ENCODE peak calls at places on chromosome X, in ten cellular contexts. One of them, this sample, is unnamed.

GRCh38 chrX:98077440-98077839 is 1193.7 kb downstream of the RPA4 start:
- DNase-seq in NCI-H1694 treated with DMSO at 0.1 percent for 48 hours: no peak
- DNase-seq in activated T-helper 1 cell treated with anti-CD3 and anti-CD28 coated beads, Interleukin-2, amount 50 U/mL, for 16 hours: no peak
- DNase-seq in sciatic nerve: no peak
- DNase-seq in amniotic epithelial cell: no peak
- DNase-seq in epithelial cell of proximal tubule: no peak
- DNase-seq in NCI-H2171: no peak
- DNase-seq in CD8-positive, alpha-beta memory T cell: no peak
- DNase-seq in GM20000: no peak
- DNase-seq in frontal cortex: no peak
- DNase-seq in this sample: no peak

GRCh38 chrX:109049903-109050302 is 313.5 kb upstream of the IRS4 start:
- DNase-seq in NCI-H1694 treated with DMSO at 0.1 percent for 48 hours: no peak
- DNase-seq in activated T-helper 1 cell treated with anti-CD3 and anti-CD28 coated beads, Interleukin-2, amount 50 U/mL, for 16 hours: no peak
- DNase-seq in sciatic nerve: no peak
- DNase-seq in amniotic epithelial cell: no peak
- DNase-seq in epithelial cell of proximal tubule: no peak
- DNase-seq in NCI-H2171: no peak
- DNase-seq in CD8-positive, alpha-beta memory T cell: no peak
- DNase-seq in GM20000: no peak
- DNase-seq in frontal cortex: no peak
- DNase-seq in this sample: no peak

GRCh38 chrX:8254386-8254785 is 83.3 kb upstream of the VCX2 start:
- DNase-seq in NCI-H1694 treated with DMSO at 0.1 percent for 48 hours: no peak
- DNase-seq in activated T-helper 1 cell treated with anti-CD3 and anti-CD28 coated beads, Interleukin-2, amount 50 U/mL, for 16 hours: no peak
- DNase-seq in sciatic nerve: no peak
- DNase-seq in amniotic epithelial cell: peak
- DNase-seq in epithelial cell of proximal tubule: no peak
- DNase-seq in NCI-H2171: no peak
- DNase-seq in CD8-positive, alpha-beta memory T cell: no peak
- DNase-seq in GM20000: no peak
- DNase-seq in frontal cortex: no peak
- DNase-seq in this sample: no peak

GRCh38 chrX:136691028-136691809 is 43.3 kb downstream of the CD40LG start:
- DNase-seq in NCI-H1694 treated with DMSO at 0.1 percent for 48 hours: no peak
- DNase-seq in activated T-helper 1 cell treated with anti-CD3 and anti-CD28 coated beads, Interleukin-2, amount 50 U/mL, for 16 hours: no peak
- DNase-seq in sciatic nerve: no peak
- DNase-seq in amniotic epithelial cell: peak
- DNase-seq in epithelial cell of proximal tubule: no peak
- DNase-seq in NCI-H2171: no peak
- DNase-seq in CD8-positive, alpha-beta memory T cell: no peak
- DNase-seq in GM20000: no peak
- DNase-seq in frontal cortex: no peak
- DNase-seq in this sample: no peak

GRCh38 chrX:146614693-146615524 is 194.7 kb upstream of the CXorf51B start:
- DNase-seq in NCI-H1694 treated with DMSO at 0.1 percent for 48 hours: no peak
- DNase-seq in activated T-helper 1 cell treated with anti-CD3 and anti-CD28 coated beads, Interleukin-2, amount 50 U/mL, for 16 hours: no peak
- DNase-seq in sciatic nerve: no peak
- DNase-seq in amniotic epithelial cell: no peak
- DNase-seq in epithelial cell of proximal tubule: no peak
- DNase-seq in NCI-H2171: no peak
- DNase-seq in CD8-positive, alpha-beta memory T cell: no peak
- DNase-seq in GM20000: no peak
- DNase-seq in frontal cortex: no peak
- DNase-seq in this sample: no peak

GRCh38 chrX:20029728-20030127 is 38.9 kb upstream of the BCLAF3 start:
- DNase-seq in NCI-H1694 treated with DMSO at 0.1 percent for 48 hours: no peak
- DNase-seq in activated T-helper 1 cell treated with anti-CD3 and anti-CD28 coated beads, Interleukin-2, amount 50 U/mL, for 16 hours: no peak
- DNase-seq in sciatic nerve: no peak
- DNase-seq in amniotic epithelial cell: no peak
- DNase-seq in epithelial cell of proximal tubule: peak
- DNase-seq in NCI-H2171: no peak
- DNase-seq in CD8-positive, alpha-beta memory T cell: no peak
- DNase-seq in GM20000: no peak
- DNase-seq in frontal cortex: no peak
- DNase-seq in this sample: no peak

GRCh38 chrX:20056704-20057103 is 60.0 kb downstream of the MAP7D2 start:
- DNase-seq in NCI-H1694 treated with DMSO at 0.1 percent for 48 hours: peak
- DNase-seq in activated T-helper 1 cell treated with anti-CD3 and anti-CD28 coated beads, Interleukin-2, amount 50 U/mL, for 16 hours: no peak
- DNase-seq in sciatic nerve: no peak
- DNase-seq in amniotic epithelial cell: no peak
- DNase-seq in epithelial cell of proximal tubule: no peak
- DNase-seq in NCI-H2171: peak
- DNase-seq in CD8-positive, alpha-beta memory T cell: no peak
- DNase-seq in GM20000: no peak
- DNase-seq in frontal cortex: no peak
- DNase-seq in this sample: no peak

GRCh38 chrX:10052906-10053625 is 85.9 kb downstream of the CLDN34 start:
- DNase-seq in NCI-H1694 treated with DMSO at 0.1 percent for 48 hours: no peak
- DNase-seq in activated T-helper 1 cell treated with anti-CD3 and anti-CD28 coated beads, Interleukin-2, amount 50 U/mL, for 16 hours: no peak
- DNase-seq in sciatic nerve: peak
- DNase-seq in amniotic epithelial cell: no peak
- DNase-seq in epithelial cell of proximal tubule: no peak
- DNase-seq in NCI-H2171: no peak
- DNase-seq in CD8-positive, alpha-beta memory T cell: no peak
- DNase-seq in GM20000: no peak
- DNase-seq in frontal cortex: no peak
- DNase-seq in this sample: no peak

GRCh38 chrX:71941771-71942170 is 31.1 kb downstream of the NHSL2 start:
- DNase-seq in NCI-H1694 treated with DMSO at 0.1 percent for 48 hours: no peak
- DNase-seq in activated T-helper 1 cell treated with anti-CD3 and anti-CD28 coated beads, Interleukin-2, amount 50 U/mL, for 16 hours: no peak
- DNase-seq in sciatic nerve: no peak
- DNase-seq in amniotic epithelial cell: peak
- DNase-seq in epithelial cell of proximal tubule: no peak
- DNase-seq in NCI-H2171: no peak
- DNase-seq in CD8-positive, alpha-beta memory T cell: no peak
- DNase-seq in GM20000: no peak
- DNase-seq in frontal cortex: peak
- DNase-seq in this sample: no peak

GRCh38 chrX:65607070-65607742 is 60.2 kb upstream of the MSN start:
- DNase-seq in NCI-H1694 treated with DMSO at 0.1 percent for 48 hours: no peak
- DNase-seq in activated T-helper 1 cell treated with anti-CD3 and anti-CD28 coated beads, Interleukin-2, amount 50 U/mL, for 16 hours: no peak
- DNase-seq in sciatic nerve: no peak
- DNase-seq in amniotic epithelial cell: peak
- DNase-seq in epithelial cell of proximal tubule: no peak
- DNase-seq in NCI-H2171: no peak
- DNase-seq in CD8-positive, alpha-beta memory T cell: no peak
- DNase-seq in GM20000: no peak
- DNase-seq in frontal cortex: no peak
- DNase-seq in this sample: peak

GRCh38 chrX:20412871-20413486 is 146.3 kb upstream of the RPS6KA3 start:
- DNase-seq in NCI-H1694 treated with DMSO at 0.1 percent for 48 hours: no peak
- DNase-seq in activated T-helper 1 cell treated with anti-CD3 and anti-CD28 coated beads, Interleukin-2, amount 50 U/mL, for 16 hours: peak
- DNase-seq in sciatic nerve: no peak
- DNase-seq in amniotic epithelial cell: no peak
- DNase-seq in epithelial cell of proximal tubule: no peak
- DNase-seq in NCI-H2171: no peak
- DNase-seq in CD8-positive, alpha-beta memory T cell: peak
- DNase-seq in GM20000: peak
- DNase-seq in frontal cortex: peak
- DNase-seq in this sample: peak

GRCh38 chrX:49884290-49884862 is 5.1 kb downstream of the USP27X start:
- DNase-seq in NCI-H1694 treated with DMSO at 0.1 percent for 48 hours: peak
- DNase-seq in activated T-helper 1 cell treated with anti-CD3 and anti-CD28 coated beads, Interleukin-2, amount 50 U/mL, for 16 hours: peak
- DNase-seq in sciatic nerve: peak
- DNase-seq in amniotic epithelial cell: peak
- DNase-seq in epithelial cell of proximal tubule: no peak
- DNase-seq in NCI-H2171: no peak
- DNase-seq in CD8-positive, alpha-beta memory T cell: peak
- DNase-seq in GM20000: peak
- DNase-seq in frontal cortex: peak
- DNase-seq in this sample: peak

GRCh38 chrX:79065696-79066095 is 78.8 kb upstream of the GPR174 start:
- DNase-seq in NCI-H1694 treated with DMSO at 0.1 percent for 48 hours: no peak
- DNase-seq in activated T-helper 1 cell treated with anti-CD3 and anti-CD28 coated beads, Interleukin-2, amount 50 U/mL, for 16 hours: no peak
- DNase-seq in sciatic nerve: no peak
- DNase-seq in amniotic epithelial cell: no peak
- DNase-seq in epithelial cell of proximal tubule: no peak
- DNase-seq in NCI-H2171: no peak
- DNase-seq in CD8-positive, alpha-beta memory T cell: no peak
- DNase-seq in GM20000: peak
- DNase-seq in frontal cortex: no peak
- DNase-seq in this sample: no peak

GRCh38 chrX:103063191-103063845 is 653 bp downstream of the BEX1 start:
- DNase-seq in NCI-H1694 treated with DMSO at 0.1 percent for 48 hours: peak
- DNase-seq in activated T-helper 1 cell treated with anti-CD3 and anti-CD28 coated beads, Interleukin-2, amount 50 U/mL, for 16 hours: no peak
- DNase-seq in sciatic nerve: no peak
- DNase-seq in amniotic epithelial cell: peak
- DNase-seq in epithelial cell of proximal tubule: no peak
- DNase-seq in NCI-H2171: peak
- DNase-seq in CD8-positive, alpha-beta memory T cell: no peak
- DNase-seq in GM20000: no peak
- DNase-seq in frontal cortex: no peak
- DNase-seq in this sample: no peak

GRCh38 chrX:104113237-104113965 is 1.1 kb downstream of the ZCCHC18 start:
- DNase-seq in NCI-H1694 treated with DMSO at 0.1 percent for 48 hours: peak
- DNase-seq in activated T-helper 1 cell treated with anti-CD3 and anti-CD28 coated beads, Interleukin-2, amount 50 U/mL, for 16 hours: peak
- DNase-seq in sciatic nerve: peak
- DNase-seq in amniotic epithelial cell: peak
- DNase-seq in epithelial cell of proximal tubule: no peak
- DNase-seq in NCI-H2171: peak
- DNase-seq in CD8-positive, alpha-beta memory T cell: peak
- DNase-seq in GM20000: peak
- DNase-seq in frontal cortex: no peak
- DNase-seq in this sample: peak

GRCh38 chrX:69607616-69608015 is 8.3 kb upstream of the EDA start:
- DNase-seq in NCI-H1694 treated with DMSO at 0.1 percent for 48 hours: no peak
- DNase-seq in activated T-helper 1 cell treated with anti-CD3 and anti-CD28 coated beads, Interleukin-2, amount 50 U/mL, for 16 hours: no peak
- DNase-seq in sciatic nerve: no peak
- DNase-seq in amniotic epithelial cell: no peak
- DNase-seq in epithelial cell of proximal tubule: no peak
- DNase-seq in NCI-H2171: no peak
- DNase-seq in CD8-positive, alpha-beta memory T cell: no peak
- DNase-seq in GM20000: no peak
- DNase-seq in frontal cortex: no peak
- DNase-seq in this sample: no peak

GRCh38 chrX:40646489-40647306 is 663 bp downstream of the CXorf38 start:
- DNase-seq in NCI-H1694 treated with DMSO at 0.1 percent for 48 hours: no peak
- DNase-seq in activated T-helper 1 cell treated with anti-CD3 and anti-CD28 coated beads, Interleukin-2, amount 50 U/mL, for 16 hours: no peak
- DNase-seq in sciatic nerve: peak
- DNase-seq in amniotic epithelial cell: peak
- DNase-seq in epithelial cell of proximal tubule: no peak
- DNase-seq in NCI-H2171: peak
- DNase-seq in CD8-positive, alpha-beta memory T cell: peak
- DNase-seq in GM20000: peak
- DNase-seq in frontal cortex: peak
- DNase-seq in this sample: peak

GRCh38 chrX:111095974-111096870 is at the start of gene PAK3:
- DNase-seq in NCI-H1694 treated with DMSO at 0.1 percent for 48 hours: peak
- DNase-seq in activated T-helper 1 cell treated with anti-CD3 and anti-CD28 coated beads, Interleukin-2, amount 50 U/mL, for 16 hours: no peak
- DNase-seq in sciatic nerve: peak
- DNase-seq in amniotic epithelial cell: peak
- DNase-seq in epithelial cell of proximal tubule: peak
- DNase-seq in NCI-H2171: peak
- DNase-seq in CD8-positive, alpha-beta memory T cell: peak
- DNase-seq in GM20000: no peak
- DNase-seq in frontal cortex: no peak
- DNase-seq in this sample: no peak

GRCh38 chrX:42752730-42753129 is 25.2 kb downstream of the PPP1R2C start:
- DNase-seq in NCI-H1694 treated with DMSO at 0.1 percent for 48 hours: no peak
- DNase-seq in activated T-helper 1 cell treated with anti-CD3 and anti-CD28 coated beads, Interleukin-2, amount 50 U/mL, for 16 hours: no peak
- DNase-seq in sciatic nerve: no peak
- DNase-seq in amniotic epithelial cell: no peak
- DNase-seq in epithelial cell of proximal tubule: no peak
- DNase-seq in NCI-H2171: no peak
- DNase-seq in CD8-positive, alpha-beta memory T cell: no peak
- DNase-seq in GM20000: no peak
- DNase-seq in frontal cortex: no peak
- DNase-seq in this sample: no peak

GRCh38 chrX:153499258-153499657 is 4.5 kb downstream of the BGN start:
- DNase-seq in NCI-H1694 treated with DMSO at 0.1 percent for 48 hours: no peak
- DNase-seq in activated T-helper 1 cell treated with anti-CD3 and anti-CD28 coated beads, Interleukin-2, amount 50 U/mL, for 16 hours: no peak
- DNase-seq in sciatic nerve: no peak
- DNase-seq in amniotic epithelial cell: no peak
- DNase-seq in epithelial cell of proximal tubule: no peak
- DNase-seq in NCI-H2171: no peak
- DNase-seq in CD8-positive, alpha-beta memory T cell: no peak
- DNase-seq in GM20000: no peak
- DNase-seq in frontal cortex: no peak
- DNase-seq in this sample: no peak

GRCh38 chrX:44235534-44235933 is 107.9 kb downstream of the EFHC2 start:
- DNase-seq in NCI-H1694 treated with DMSO at 0.1 percent for 48 hours: no peak
- DNase-seq in activated T-helper 1 cell treated with anti-CD3 and anti-CD28 coated beads, Interleukin-2, amount 50 U/mL, for 16 hours: no peak
- DNase-seq in sciatic nerve: no peak
- DNase-seq in amniotic epithelial cell: no peak
- DNase-seq in epithelial cell of proximal tubule: no peak
- DNase-seq in NCI-H2171: no peak
- DNase-seq in CD8-positive, alpha-beta memory T cell: no peak
- DNase-seq in GM20000: no peak
- DNase-seq in frontal cortex: no peak
- DNase-seq in this sample: no peak

GRCh38 chrX:32644476-32644875 is 566.9 kb downstream of the DMD start:
- DNase-seq in NCI-H1694 treated with DMSO at 0.1 percent for 48 hours: no peak
- DNase-seq in activated T-helper 1 cell treated with anti-CD3 and anti-CD28 coated beads, Interleukin-2, amount 50 U/mL, for 16 hours: no peak
- DNase-seq in sciatic nerve: no peak
- DNase-seq in amniotic epithelial cell: peak
- DNase-seq in epithelial cell of proximal tubule: no peak
- DNase-seq in NCI-H2171: no peak
- DNase-seq in CD8-positive, alpha-beta memory T cell: no peak
- DNase-seq in GM20000: no peak
- DNase-seq in frontal cortex: no peak
- DNase-seq in this sample: no peak

GRCh38 chrX:93874554-93874953 is 200.5 kb downstream of the FAM133A start:
- DNase-seq in NCI-H1694 treated with DMSO at 0.1 percent for 48 hours: peak
- DNase-seq in activated T-helper 1 cell treated with anti-CD3 and anti-CD28 coated beads, Interleukin-2, amount 50 U/mL, for 16 hours: no peak
- DNase-seq in sciatic nerve: no peak
- DNase-seq in amniotic epithelial cell: peak
- DNase-seq in epithelial cell of proximal tubule: no peak
- DNase-seq in NCI-H2171: no peak
- DNase-seq in CD8-positive, alpha-beta memory T cell: no peak
- DNase-seq in GM20000: no peak
- DNase-seq in frontal cortex: no peak
- DNase-seq in this sample: no peak

GRCh38 chrX:55598333-55598732 is 24.9 kb upstream of the FOXR2 start:
- DNase-seq in NCI-H1694 treated with DMSO at 0.1 percent for 48 hours: no peak
- DNase-seq in activated T-helper 1 cell treated with anti-CD3 and anti-CD28 coated beads, Interleukin-2, amount 50 U/mL, for 16 hours: no peak
- DNase-seq in sciatic nerve: no peak
- DNase-seq in amniotic epithelial cell: no peak
- DNase-seq in epithelial cell of proximal tubule: no peak
- DNase-seq in NCI-H2171: no peak
- DNase-seq in CD8-positive, alpha-beta memory T cell: no peak
- DNase-seq in GM20000: no peak
- DNase-seq in frontal cortex: no peak
- DNase-seq in this sample: no peak

GRCh38 chrX:48937065-48937907 is 18.5 kb upstream of the PIM2 start:
- DNase-seq in NCI-H1694 treated with DMSO at 0.1 percent for 48 hours: no peak
- DNase-seq in activated T-helper 1 cell treated with anti-CD3 and anti-CD28 coated beads, Interleukin-2, amount 50 U/mL, for 16 hours: peak
- DNase-seq in sciatic nerve: no peak
- DNase-seq in amniotic epithelial cell: peak
- DNase-seq in epithelial cell of proximal tubule: no peak
- DNase-seq in NCI-H2171: no peak
- DNase-seq in CD8-positive, alpha-beta memory T cell: peak
- DNase-seq in GM20000: peak
- DNase-seq in frontal cortex: no peak
- DNase-seq in this sample: peak

GRCh38 chrX:16148896-16149295 is 18.4 kb upstream of the MAGEB17 start:
- DNase-seq in NCI-H1694 treated with DMSO at 0.1 percent for 48 hours: no peak
- DNase-seq in activated T-helper 1 cell treated with anti-CD3 and anti-CD28 coated beads, Interleukin-2, amount 50 U/mL, for 16 hours: no peak
- DNase-seq in sciatic nerve: no peak
- DNase-seq in amniotic epithelial cell: peak
- DNase-seq in epithelial cell of proximal tubule: peak
- DNase-seq in NCI-H2171: no peak
- DNase-seq in CD8-positive, alpha-beta memory T cell: no peak
- DNase-seq in GM20000: no peak
- DNase-seq in frontal cortex: no peak
- DNase-seq in this sample: no peak

This sample was measured in NK-92 treated with Interleukin-12 subunit alpha and Interleukin-12 subunit beta, amount 100 ng/mL, for 24 hours.